ENCODE peak calls at places on chromosomes 7 and 10, in nine cellular contexts. B is H4; Z is upper lobe of left lung; U is BE2C; K is occipital lobe; D is activated CD8-positive, alpha-beta T cell treated with anti-CD3 and anti-CD28 coated beads for 36 hours; V is ELR; T is SK-N-DZ; G is stimulated activated CD4-positive, alpha-beta T cell treated with anti-CD3 and anti-CD28 coated beads, Interleukin-1b, Interleukin-23, amount 100 ng/mL, for 1 hour. E is an unnamed sample.

GRCh38 chr10:24722676-24723385 is 856 bp downstream of the ARHGAP21 start:
- DNase-seq in B (no peak), Z (peak), U (peak), K (no peak), D (peak), V (peak), T (peak), G (peak), E (peak)

GRCh38 chr7:33805630-33806233 is 99.6 kb upstream of the BMPER start:
- DNase-seq in B (no peak), Z (no peak), U (no peak), K (no peak), D (no peak), V (peak), T (no peak), G (no peak), E (peak)

GRCh38 chr7:4715385-4715770 is 33.3 kb downstream of the FOXK1 start:
- DNase-seq in B (no peak), Z (peak), U (no peak), K (peak), D (no peak), V (no peak), T (no peak), G (no peak), E (peak)

GRCh38 chr10:131819241-131820072 is 81.4 kb upstream of the PPP2R2D start:
- DNase-seq in B (no peak), Z (peak), U (no peak), K (no peak), D (no peak), V (no peak), T (no peak), G (no peak), E (peak)

GRCh38 chr10:69860290-69860689 is 58.6 kb downstream of the COL13A1 start:
- DNase-seq in B (no peak), Z (no peak), U (no peak), K (no peak), D (peak), V (no peak), T (no peak), G (no peak), E (no peak)

GRCh38 chr7:154879629-154880028 is 123.3 kb downstream of the PAXIP1 start:
- DNase-seq in B (peak), Z (no peak), U (no peak), K (no peak), D (no peak), V (no peak), T (no peak), G (no peak), E (no peak)

GRCh38 chr10:28432210-28432676 is 100.7 kb upstream of the WAC start:
- DNase-seq in B (peak), Z (no peak), U (peak), K (peak), D (peak), V (peak), T (peak), G (no peak), E (no peak)

GRCh38 chr7:69691327-69691726 is 93.1 kb downstream of the AUTS2 start:
- DNase-seq in B (no peak), Z (peak), U (no peak), K (no peak), D (no peak), V (no peak), T (no peak), G (no peak), E (no peak)

GRCh38 chr7:76505168-76506080 is 4.9 kb upstream of the UPK3B start:
- DNase-seq in B (no peak), Z (peak), U (no peak), K (no peak), D (no peak), V (no peak), T (no peak), G (no peak), E (no peak)

GRCh38 chr7:150329331-150330106 is 6.2 kb upstream of the ACTR3C start:
- DNase-seq in B (no peak), Z (peak), U (no peak), K (no peak), D (no peak), V (no peak), T (no peak), G (no peak), E (no peak)

GRCh38 chr7:156012412-156012811 is 200.1 kb upstream of the SHH start:
- DNase-seq in B (no peak), Z (no peak), U (no peak), K (no peak), D (no peak), V (no peak), T (no peak), G (no peak), E (no peak)

GRCh38 chr7:155236386-155236785 is 61.3 kb upstream of the INSIG1 start:
- DNase-seq in B (no peak), Z (peak), U (no peak), K (no peak), D (no peak), V (no peak), T (no peak), G (no peak), E (peak)

GRCh38 chr10:132392811-132393694 is 3.9 kb upstream of the PWWP2B start:
- DNase-seq in B (no peak), Z (no peak), U (no peak), K (no peak), D (no peak), V (peak), T (peak), G (no peak), E (peak)

GRCh38 chr10:4708123-4708759 is 117.8 kb upstream of the AKR1E2 start:
- DNase-seq in B (no peak), Z (no peak), U (peak), K (no peak), D (peak), V (no peak), T (no peak), G (no peak), E (no peak)

GRCh38 chr10:27223964-27224363 is 16.6 kb downstream of the ACBD5 start:
- DNase-seq in B (peak), Z (no peak), U (peak), K (no peak), D (peak), V (peak), T (peak), G (peak), E (no peak)

GRCh38 chr7:124552217-124552616 is 213.4 kb downstream of the GPR37 start:
- DNase-seq in B (no peak), Z (no peak), U (no peak), K (no peak), D (no peak), V (peak), T (no peak), G (no peak), E (no peak)

GRCh38 chr10:21889477-21890275 is 113.9 kb downstream of the DNAJC1 start:
- DNase-seq in B (no peak), Z (no peak), U (no peak), K (no peak), D (no peak), V (no peak), T (no peak), G (no peak), E (no peak)

GRCh38 chr7:155858521-155859061 is 46.3 kb upstream of the SHH start:
- DNase-seq in B (peak), Z (no peak), U (no peak), K (no peak), D (no peak), V (peak), T (no peak), G (no peak), E (peak)

GRCh38 chr7:157557263-157557662 is 220.5 kb downstream of the DNAJB6 start:
- DNase-seq in B (no peak), Z (no peak), U (no peak), K (no peak), D (no peak), V (no peak), T (no peak), G (no peak), E (no peak)

GRCh38 chr10:93820434-93820833 is 62.7 kb downstream of the LGI1 start:
- DNase-seq in B (no peak), Z (no peak), U (no peak), K (no peak), D (no peak), V (peak), T (no peak), G (no peak), E (no peak)

GRCh38 chr7:25564980-25565379 is 336.7 kb upstream of the NPVF start:
- DNase-seq in B (no peak), Z (no peak), U (no peak), K (no peak), D (no peak), V (no peak), T (no peak), G (no peak), E (peak)

GRCh38 chr10:128400564-128400963 is 274.3 kb upstream of the MKI67 start:
- DNase-seq in B (no peak), Z (no peak), U (no peak), K (no peak), D (no peak), V (no peak), T (no peak), G (no peak), E (no peak)

GRCh38 chr7:156473476-156474240 is 166.9 kb upstream of the RNF32 start:
- DNase-seq in B (peak), Z (no peak), U (peak), K (peak), D (peak), V (peak), T (no peak), G (no peak), E (no peak)

GRCh38 chr7:156101355-156101754 is 289.1 kb upstream of the SHH start:
- DNase-seq in B (no peak), Z (no peak), U (no peak), K (no peak), D (no peak), V (no peak), T (no peak), G (no peak), E (peak)

GRCh38 chr10:125482108-125482507 is 200.9 kb downstream of the TEX36 start:
- DNase-seq in B (no peak), Z (no peak), U (no peak), K (no peak), D (no peak), V (no peak), T (no peak), G (no peak), E (no peak)

GRCh38 chr10:129386415-129387257 is 80.4 kb upstream of the MGMT start:
- DNase-seq in B (no peak), Z (no peak), U (no peak), K (no peak), D (no peak), V (no peak), T (no peak), G (no peak), E (no peak)

GRCh38 chr7:140079121-140079536 is 16.4 kb upstream of the PARP12 start:
- DNase-seq in B (peak), Z (no peak), U (peak), K (peak), D (no peak), V (peak), T (peak), G (no peak), E (no peak)

GRCh38 chr7:20340839-20341238 is 10.1 kb downstream of the ITGB8 start:
- DNase-seq in B (no peak), Z (no peak), U (no peak), K (peak), D (no peak), V (no peak), T (no peak), G (no peak), E (no peak)

GRCh38 chr7:36923831-36924555 is 199.7 kb upstream of the AOAH start:
- DNase-seq in B (peak), Z (no peak), U (no peak), K (no peak), D (no peak), V (no peak), T (no peak), G (no peak), E (no peak)

GRCh38 chr7:148856035-148856881 is 27.8 kb downstream of the EZH2 start:
- DNase-seq in B (peak), Z (no peak), U (peak), K (no peak), D (peak), V (peak), T (peak), G (no peak), E (no peak)

GRCh38 chr7:83161851-83162401 is 758 bp downstream of the PCLO start:
- DNase-seq in B (no peak), Z (no peak), U (no peak), K (no peak), D (no peak), V (no peak), T (no peak), G (no peak), E (no peak)

GRCh38 chr7:70182516-70182915 is 584.2 kb downstream of the AUTS2 start:
- DNase-seq in B (no peak), Z (no peak), U (no peak), K (no peak), D (no peak), V (no peak), T (no peak), G (no peak), E (no peak)

GRCh38 chr7:149879801-149880738 is 6.3 kb downstream of the ATP6V0E2 start:
- DNase-seq in B (no peak), Z (no peak), U (no peak), K (no peak), D (no peak), V (no peak), T (no peak), G (no peak), E (no peak)

GRCh38 chr10:91635401-91636400 is 2.8 kb upstream of the PPP1R3C start:
- DNase-seq in B (peak), Z (no peak), U (peak), K (peak), D (peak), V (peak), T (peak), G (no peak), E (peak)

GRCh38 chr7:134627775-134628153 is 18.9 kb upstream of the BPGM start:
- DNase-seq in B (no peak), Z (no peak), U (no peak), K (no peak), D (no peak), V (no peak), T (no peak), G (no peak), E (no peak)

E was measured in aorta.